ENCODE peak calls at places on chromosomes 7 and 10, in four cellular contexts. H is heart left ventricle, D is psoas muscle, F is cardiac muscle cell. M is an unnamed sample.

GRCh38 chr10:119206603-119207366 is 586 bp upstream of the GRK5 start:
- DNase-seq in H (peak; percentile 76), D (peak; percentile 85), F (peak; percentile 88), M (no peak)

GRCh38 chr10:34811968-34812514 is 3.1 kb downstream of the PARD3 start:
- DNase-seq in H (no peak), D (no peak), F (no peak), M (no peak)

GRCh38 chr7:28024786-28025334 is 155.7 kb downstream of the JAZF1 start:
- DNase-seq in H (no peak), D (no peak), F (no peak), M (no peak)

GRCh38 chr10:77713506-77714280 is 76.1 kb upstream of the KCNMA1 start:
- DNase-seq in H (no peak), D (no peak), F (no peak), M (no peak)

GRCh38 chr10:130691787-130692186 is 555.6 kb downstream of the GLRX3 start:
- DNase-seq in H (no peak), D (no peak), F (no peak), M (no peak)

GRCh38 chr10:105577865-105578607 is 936.9 kb downstream of the SORCS3 start:
- DNase-seq in H (no peak), D (no peak), F (peak; percentile 20), M (no peak)

GRCh38 chr10:2166061-2166460 is 428.7 kb upstream of the ADARB2 start:
- DNase-seq in H (no peak), D (no peak), F (peak; percentile 23), M (no peak)

GRCh38 chr7:16114071-16114470 is 307.3 kb downstream of the CRPPA start:
- DNase-seq in H (no peak), D (no peak), F (no peak), M (no peak)

GRCh38 chr10:48608279-48608681 is 3.4 kb upstream of the ARHGAP22 start:
- DNase-seq in H (no peak), D (no peak), F (peak; percentile 50), M (no peak)

GRCh38 chr10:57320416-57320815 is 947.3 kb downstream of the IPMK start:
- DNase-seq in H (no peak), D (no peak), F (no peak), M (no peak)

GRCh38 chr7:42617781-42618457 is 294.0 kb downstream of the C7orf25 start:
- DNase-seq in H (no peak), D (no peak), F (peak; percentile 66), M (no peak)

GRCh38 chr10:102335184-102335583 is 60.3 kb upstream of the NFKB2 start:
- DNase-seq in H (no peak), D (peak; percentile 86), F (no peak), M (no peak)

GRCh38 chr7:104029765-104030164 is 40.3 kb upstream of the RELN start:
- DNase-seq in H (no peak), D (no peak), F (no peak), M (no peak)

GRCh38 chr7:2171855-2172254 is 60.9 kb downstream of the MAD1L1 start:
- DNase-seq in H (no peak), D (no peak), F (no peak), M (no peak)

GRCh38 chr7:130758429-130759056 is 24.5 kb upstream of the KLF14 start:
- DNase-seq in H (no peak), D (no peak), F (peak; percentile 47), M (peak; percentile 30)

GRCh38 chr7:5143106-5143505 is 46.9 kb upstream of the WIPI2 start:
- DNase-seq in H (no peak), D (no peak), F (no peak), M (no peak)

GRCh38 chr7:78499966-78500365 is 701.4 kb downstream of the PHTF2 start:
- DNase-seq in H (no peak), D (no peak), F (no peak), M (no peak)

GRCh38 chr7:2843711-2844152 is 376 bp downstream of the GNA12 start:
- DNase-seq in H (peak; percentile 50), D (peak; percentile 72), F (no peak), M (no peak)

GRCh38 chr10:107427021-107427420 is 262.5 kb upstream of the SORCS1 start:
- DNase-seq in H (no peak), D (no peak), F (no peak), M (no peak)

GRCh38 chr10:126421745-126422144 is 33.5 kb upstream of the ADAM12 start:
- DNase-seq in H (no peak), D (no peak), F (no peak), M (peak; percentile 72)

GRCh38 chr10:58318346-58318745 is 16.5 kb upstream of the UBE2D1 start:
- DNase-seq in H (no peak), D (no peak), F (no peak), M (no peak)

GRCh38 chr10:58320351-58321065 is 14.3 kb upstream of the UBE2D1 start:
- DNase-seq in H (no peak), D (no peak), F (no peak), M (no peak)

GRCh38 chr10:58322835-58323209 is 12.0 kb upstream of the UBE2D1 start:
- DNase-seq in H (no peak), D (no peak), F (no peak), M (no peak)

GRCh38 chr10:58319599-58319998 is 15.2 kb upstream of the UBE2D1 start:
- DNase-seq in H (no peak), D (no peak), F (no peak), M (no peak)

GRCh38 chr10:58322072-58322834 is 12.6 kb upstream of the UBE2D1 start:
- DNase-seq in H (no peak), D (no peak), F (no peak), M (no peak)
- H3K9me3 ChIP-seq in H (no peaks in the 10 kb centered on the region), D (no peaks in the 10 kb centered on the region), F (no peaks in the 10 kb centered on the region), M (no peaks in the 10 kb centered on the region)

DNA sequence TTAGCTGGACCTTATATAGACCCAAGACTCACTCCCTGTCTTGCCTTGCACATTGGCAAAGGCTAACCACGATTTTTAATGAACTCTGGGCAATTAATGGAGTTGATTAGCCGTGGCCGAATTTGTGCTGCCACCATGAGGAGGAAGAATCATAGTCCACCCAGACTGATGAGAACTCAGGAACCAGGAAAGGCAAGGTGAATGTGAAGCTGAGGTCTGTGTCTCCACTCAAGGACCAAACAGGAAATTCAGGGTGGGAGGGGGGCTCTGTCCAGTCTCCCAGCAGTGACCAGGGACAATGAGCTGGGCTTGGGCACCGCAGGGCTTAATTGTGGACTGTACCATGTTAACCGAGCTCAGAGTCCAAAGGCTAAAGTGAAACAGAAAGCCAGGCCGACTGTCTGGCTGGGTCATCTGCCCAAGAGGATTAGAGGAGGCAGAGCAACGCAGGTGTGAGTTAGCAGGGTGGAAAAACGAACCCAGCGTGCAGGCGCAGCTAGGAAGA is 127.0 kb upstream of the JCAD start:
- DNase-seq in H (peak; percentile 30), D (no peak), F (no peak), M (no peak)
- TF ChIP-seq CTCF in H (peak; percentile 22), D (no peak), F (peak; percentile 29), M (peak; percentile 34)

DNA sequence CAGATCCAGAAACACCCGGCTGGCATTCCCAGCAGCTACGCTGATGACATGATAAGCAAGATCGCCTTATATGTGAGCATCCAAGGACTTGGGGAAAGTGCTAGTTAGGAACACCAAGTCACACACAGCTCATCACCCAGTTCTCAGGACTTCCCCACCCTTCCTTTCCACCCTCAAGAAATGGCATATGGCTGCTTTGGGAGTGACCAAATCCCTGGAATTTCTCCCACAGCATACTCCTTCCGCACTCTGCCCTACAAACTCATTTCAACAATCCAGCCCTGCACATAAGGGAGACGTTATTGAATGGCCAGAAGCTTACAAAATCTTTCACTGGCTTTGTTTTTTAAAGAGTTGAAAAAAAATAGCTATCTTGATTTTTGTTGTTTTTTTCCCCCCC is 4.2 kb downstream of the ITIH5 start:
- DNase-seq in H (no peak), D (no peak), F (no peak), M (no peak)
- H3K27ac ChIP-seq in H (no peak overlapping the region), D (no peak overlapping the region), F (no peak overlapping the region), M (no peak overlapping the region)

DNA sequence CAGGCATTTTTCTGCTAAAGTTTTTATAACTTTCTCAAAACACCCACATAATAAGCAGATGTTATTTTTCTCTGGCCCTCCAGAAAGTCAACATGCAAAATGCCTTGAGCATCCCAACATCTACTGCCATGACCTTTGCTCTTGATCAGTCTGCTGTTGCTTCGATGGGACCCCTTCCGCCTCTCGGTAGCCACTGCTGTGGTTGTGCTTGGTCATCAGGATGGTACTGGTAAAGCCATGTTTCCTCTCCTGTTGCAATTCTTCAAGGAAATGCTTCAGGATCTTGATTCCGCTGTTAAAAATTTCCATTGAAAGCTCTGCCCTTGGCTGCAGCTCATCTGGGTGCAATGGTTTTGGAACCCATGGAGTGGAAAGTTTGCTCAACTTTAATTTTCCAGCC is 533.0 kb downstream of the DNAJB6 start:
- DNase-seq in H (no peak), D (no peak), F (no peak), M (no peak)
- H3K9me3 ChIP-seq in H (no peaks in the 10 kb centered on the region), D (no peaks in the 10 kb centered on the region), F (peaks cover 3% of the 10 kb centered on the region), M (peaks cover 86% of the 10 kb centered on the region)

DNA sequence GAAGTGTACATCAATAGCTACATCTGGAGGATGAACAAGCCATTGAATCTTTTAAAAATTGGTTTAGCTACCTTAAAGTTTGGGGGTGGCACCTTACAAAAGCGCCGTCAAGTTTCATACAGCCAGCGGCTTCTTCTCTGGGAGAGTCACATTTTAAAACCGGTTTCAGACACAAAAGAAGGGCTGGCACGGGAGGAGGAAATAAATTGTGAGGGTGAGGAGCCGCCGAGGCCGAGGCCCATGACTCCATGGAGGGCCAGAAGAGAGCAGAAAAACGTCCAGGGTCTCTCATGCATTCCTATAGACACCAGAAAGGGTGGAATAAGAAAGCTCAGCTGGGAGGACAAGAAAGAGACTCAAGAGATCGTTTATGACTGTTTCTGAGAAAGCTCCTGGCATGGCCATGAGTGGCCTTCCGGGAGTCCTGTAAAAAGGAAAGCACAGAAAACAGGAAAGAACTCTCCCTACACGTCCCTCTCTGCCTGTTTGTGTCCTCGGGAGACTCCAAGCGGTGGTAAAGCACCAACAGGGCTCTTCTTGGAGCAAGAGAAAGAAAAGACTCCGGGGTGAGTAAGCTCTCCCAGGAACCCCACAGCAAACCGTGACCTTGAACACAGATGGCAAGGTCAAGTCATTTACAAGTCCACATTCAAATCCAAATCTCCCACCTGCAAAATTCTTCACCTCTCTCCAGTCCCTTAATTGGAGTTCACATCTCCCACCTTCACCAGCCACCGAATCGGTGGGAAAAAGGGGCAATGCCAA is 1.8 kb downstream of the FRAT2 start:
- DNase-seq in H (peak; percentile 35), D (peak; percentile 60), F (peak; percentile 73), M (peak; percentile 47)
- TF ChIP-seq CTCF in H (no peak), D (peak; percentile 33), F (peak; percentile 52), M (peak; percentile 62)

GRCh38 chr7:38429057-38429456 is 155.6 kb upstream of the TARP start:
- DNase-seq in H (no peak), D (no peak), F (no peak), M (no peak)
- H3K27ac ChIP-seq in H (no peak overlapping the region), D (no peak overlapping the region), F (no peak overlapping the region), M (no peak overlapping the region)

GRCh38 chr7:158285383-158285770 is 302.2 kb downstream of the PTPRN2 start:
- DNase-seq in H (no peak), D (peak; percentile 14), F (no peak), M (no peak)
- H3K9me3 ChIP-seq in H (peaks cover 43% of the 10 kb centered on the region), D (peaks cover 27% of the 10 kb centered on the region), F (no peaks in the 10 kb centered on the region), M (peaks cover 59% of the 10 kb centered on the region)

DNA sequence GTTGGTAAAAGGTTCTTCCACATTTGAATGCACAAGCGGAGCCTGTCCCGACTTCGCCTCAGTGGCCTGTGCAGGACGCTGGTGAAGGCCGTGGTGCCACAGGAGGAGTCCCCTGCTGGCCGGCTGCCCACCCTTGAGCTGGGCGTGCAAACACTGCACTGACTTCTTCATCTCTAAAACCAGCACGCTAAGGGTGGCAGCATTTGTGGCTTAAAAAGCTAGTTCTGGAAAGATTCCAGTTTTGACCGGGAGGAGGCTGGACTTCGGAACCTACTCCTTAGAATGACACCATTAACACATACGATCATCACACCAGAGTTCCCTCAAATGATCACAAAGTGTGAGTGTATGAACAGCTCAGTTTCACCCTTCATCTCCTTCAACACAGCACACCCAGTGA is 102.4 kb downstream of the SMURF1 start:
- DNase-seq in H (no peak), D (no peak), F (no peak), M (no peak)
- TF ChIP-seq CTCF in H (no peak), D (no peak), F (no peak), M (no peak)

GRCh38 chr10:93222211-93222754 is 148.6 kb downstream of the CYP26A1 start:
- DNase-seq in H (no peak), D (no peak), F (no peak), M (no peak)
- H3K27ac ChIP-seq in H (no peak overlapping the region), D (no peak overlapping the region), F (no peak overlapping the region), M (no peak overlapping the region)

M was measured in AG04450.